ENCODE peak calls at places on chromosomes 11 and 22, in four cellular contexts. One of them, this sample, is unnamed.

GRCh38 chr22:46491936-46492335 is 45.5 kb downstream of the CELSR1 start:
- DNase-seq in GM12865: no peak
- DNase-seq in RWPE1: no peak
- DNase-seq in activated naive CD8-positive, alpha-beta T cell treated with anti-CD3 and anti-CD28 coated beads for 36 hours: no peak
- DNase-seq in this sample: no peak

GRCh38 chr22:18076060-18076497 is 1.7 kb upstream of the PEX26 start:
- DNase-seq in GM12865: peak
- DNase-seq in RWPE1: peak
- DNase-seq in activated naive CD8-positive, alpha-beta T cell treated with anti-CD3 and anti-CD28 coated beads for 36 hours: no peak
- DNase-seq in this sample: peak

GRCh38 chr11:62882811-62883496 is 2.3 kb downstream of the SLC3A2 start:
- DNase-seq in activated naive CD8-positive, alpha-beta T cell treated with anti-CD3 and anti-CD28 coated beads for 36 hours: no peak
- DNase-seq in GM12865: no peak
- DNase-seq in RWPE1: no peak
- DNase-seq in this sample: no peak

GRCh38 chr22:44351037-44351436 is 38.3 kb upstream of the SHISAL1 start:
- DNase-seq in GM12865: no peak
- DNase-seq in RWPE1: no peak
- DNase-seq in activated naive CD8-positive, alpha-beta T cell treated with anti-CD3 and anti-CD28 coated beads for 36 hours: no peak
- DNase-seq in this sample: no peak

GRCh38 chr11:32081129-32081641 is 9.7 kb upstream of the RCN1 start:
- DNase-seq in activated naive CD8-positive, alpha-beta T cell treated with anti-CD3 and anti-CD28 coated beads for 36 hours: no peak
- DNase-seq in GM12865: peak
- DNase-seq in RWPE1: no peak
- DNase-seq in this sample: no peak

GRCh38 chr11:74012072-74012809 is 3.4 kb upstream of the UCP3 start:
- DNase-seq in RWPE1: no peak
- DNase-seq in activated naive CD8-positive, alpha-beta T cell treated with anti-CD3 and anti-CD28 coated beads for 36 hours: no peak
- DNase-seq in GM12865: no peak
- DNase-seq in this sample: no peak

GRCh38 chr11:100308202-100308601 is 378.9 kb upstream of the ARHGAP42 start:
- DNase-seq in activated naive CD8-positive, alpha-beta T cell treated with anti-CD3 and anti-CD28 coated beads for 36 hours: no peak
- DNase-seq in RWPE1: no peak
- DNase-seq in GM12865: no peak
- DNase-seq in this sample: no peak

GRCh38 chr11:121418625-121419114 is 33.4 kb upstream of the SORL1 start:
- DNase-seq in GM12865: peak
- DNase-seq in RWPE1: no peak
- DNase-seq in activated naive CD8-positive, alpha-beta T cell treated with anti-CD3 and anti-CD28 coated beads for 36 hours: peak
- DNase-seq in this sample: no peak

GRCh38 chr22:30968015-30968923 is at the start of gene MORC2:
- DNase-seq in activated naive CD8-positive, alpha-beta T cell treated with anti-CD3 and anti-CD28 coated beads for 36 hours: no peak
- DNase-seq in GM12865: peak
- DNase-seq in RWPE1: peak
- DNase-seq in this sample: peak

GRCh38 chr11:34158661-34159060 is 53.2 kb downstream of the NAT10 start:
- DNase-seq in RWPE1: no peak
- DNase-seq in GM12865: no peak
- DNase-seq in activated naive CD8-positive, alpha-beta T cell treated with anti-CD3 and anti-CD28 coated beads for 36 hours: peak
- DNase-seq in this sample: no peak

GRCh38 chr11:78499971-78500370 is 74.7 kb downstream of the NARS2 start:
- DNase-seq in GM12865: no peak
- DNase-seq in activated naive CD8-positive, alpha-beta T cell treated with anti-CD3 and anti-CD28 coated beads for 36 hours: no peak
- DNase-seq in RWPE1: no peak
- DNase-seq in this sample: no peak